ENCODE peak calls at places on chromosomes 2 and 18, in ten cellular contexts. One of them, this sample, is unnamed.

GRCh38 chr2:101012706-101013181 is 10.7 kb downstream of the RPL31 start:
- DNase-seq in left ventricle myocardium inferior: no peak
- DNase-seq in right cardiac atrium: no peak
- DNase-seq in transverse colon: peak
- DNase-seq in upper lobe of right lung: no peak
- DNase-seq in adrenal gland: peak
- DNase-seq in neural progenitor cell: peak
- DNase-seq in heart left ventricle: no peak
- DNase-seq in IMR-90: peak
- DNase-seq in pancreas: no peak
- DNase-seq in this sample: peak

GRCh38 chr2:196108604-196109003 is 40.0 kb upstream of the DNAH7 start:
- DNase-seq in right cardiac atrium: no peak
- DNase-seq in left ventricle myocardium inferior: no peak
- DNase-seq in adrenal gland: no peak
- DNase-seq in heart left ventricle: no peak
- DNase-seq in pancreas: no peak
- DNase-seq in neural progenitor cell: no peak
- DNase-seq in upper lobe of right lung: no peak
- DNase-seq in transverse colon: no peak
- DNase-seq in IMR-90: no peak
- DNase-seq in this sample: no peak

GRCh38 chr2:12465631-12466135 is 251.1 kb upstream of the TRIB2 start:
- DNase-seq in IMR-90: no peak
- DNase-seq in transverse colon: no peak
- DNase-seq in left ventricle myocardium inferior: peak
- DNase-seq in right cardiac atrium: peak
- DNase-seq in neural progenitor cell: no peak
- DNase-seq in upper lobe of right lung: no peak
- DNase-seq in adrenal gland: no peak
- DNase-seq in pancreas: no peak
- DNase-seq in heart left ventricle: no peak
- DNase-seq in this sample: no peak

GRCh38 chr18:30016179-30016578 is 1026.4 kb downstream of the DSC3 start:
- DNase-seq in left ventricle myocardium inferior: no peak
- DNase-seq in IMR-90: no peak
- DNase-seq in pancreas: no peak
- DNase-seq in transverse colon: no peak
- DNase-seq in right cardiac atrium: no peak
- DNase-seq in upper lobe of right lung: no peak
- DNase-seq in adrenal gland: no peak
- DNase-seq in neural progenitor cell: no peak
- DNase-seq in heart left ventricle: no peak
- DNase-seq in this sample: no peak

GRCh38 chr2:230907361-230908093 is 17.5 kb downstream of the GPR55 start:
- DNase-seq in left ventricle myocardium inferior: no peak
- DNase-seq in IMR-90: no peak
- DNase-seq in neural progenitor cell: no peak
- DNase-seq in transverse colon: no peak
- DNase-seq in right cardiac atrium: no peak
- DNase-seq in pancreas: no peak
- DNase-seq in heart left ventricle: no peak
- DNase-seq in upper lobe of right lung: peak
- DNase-seq in adrenal gland: no peak
- DNase-seq in this sample: no peak

GRCh38 chr2:225027061-225027762 is 15.1 kb downstream of the DOCK10 start:
- DNase-seq in transverse colon: no peak
- DNase-seq in heart left ventricle: no peak
- DNase-seq in pancreas: no peak
- DNase-seq in neural progenitor cell: no peak
- DNase-seq in upper lobe of right lung: no peak
- DNase-seq in right cardiac atrium: no peak
- DNase-seq in left ventricle myocardium inferior: no peak
- DNase-seq in adrenal gland: no peak
- DNase-seq in IMR-90: no peak
- DNase-seq in this sample: no peak

GRCh38 chr2:74554821-74555531 is 456 bp downstream of the DOK1 start:
- DNase-seq in upper lobe of right lung: peak
- DNase-seq in neural progenitor cell: peak
- DNase-seq in transverse colon: peak
- DNase-seq in heart left ventricle: peak
- DNase-seq in right cardiac atrium: peak
- DNase-seq in pancreas: peak
- DNase-seq in IMR-90: peak
- DNase-seq in left ventricle myocardium inferior: peak
- DNase-seq in adrenal gland: peak
- DNase-seq in this sample: peak

GRCh38 chr2:33650171-33650570 is 51.1 kb upstream of the FAM98A start:
- DNase-seq in neural progenitor cell: no peak
- DNase-seq in left ventricle myocardium inferior: no peak
- DNase-seq in transverse colon: no peak
- DNase-seq in upper lobe of right lung: no peak
- DNase-seq in adrenal gland: no peak
- DNase-seq in heart left ventricle: no peak
- DNase-seq in IMR-90: no peak
- DNase-seq in pancreas: no peak
- DNase-seq in right cardiac atrium: no peak
- DNase-seq in this sample: no peak

GRCh38 chr2:196482119-196483065 is 157.1 kb upstream of the CCDC150 start:
- DNase-seq in upper lobe of right lung: no peak
- DNase-seq in neural progenitor cell: no peak
- DNase-seq in transverse colon: no peak
- DNase-seq in IMR-90: peak
- DNase-seq in left ventricle myocardium inferior: no peak
- DNase-seq in pancreas: peak
- DNase-seq in right cardiac atrium: no peak
- DNase-seq in adrenal gland: no peak
- DNase-seq in heart left ventricle: no peak
- DNase-seq in this sample: no peak

GRCh38 chr2:175166216-175166824 is 1.7 kb downstream of the ATF2 start:
- DNase-seq in adrenal gland: no peak
- DNase-seq in IMR-90: no peak
- DNase-seq in pancreas: no peak
- DNase-seq in heart left ventricle: no peak
- DNase-seq in right cardiac atrium: no peak
- DNase-seq in transverse colon: no peak
- DNase-seq in neural progenitor cell: no peak
- DNase-seq in left ventricle myocardium inferior: no peak
- DNase-seq in upper lobe of right lung: no peak
- DNase-seq in this sample: no peak

GRCh38 chr2:108409768-108410167 is 32.0 kb downstream of the SULT1C4 start:
- DNase-seq in IMR-90: peak
- DNase-seq in upper lobe of right lung: no peak
- DNase-seq in neural progenitor cell: no peak
- DNase-seq in transverse colon: no peak
- DNase-seq in adrenal gland: no peak
- DNase-seq in pancreas: no peak
- DNase-seq in left ventricle myocardium inferior: no peak
- DNase-seq in right cardiac atrium: no peak
- DNase-seq in heart left ventricle: no peak
- DNase-seq in this sample: no peak

GRCh38 chr18:51017140-51017874 is 12.7 kb upstream of the SMAD4 start:
- DNase-seq in IMR-90: no peak
- DNase-seq in pancreas: no peak
- DNase-seq in upper lobe of right lung: no peak
- DNase-seq in heart left ventricle: no peak
- DNase-seq in right cardiac atrium: no peak
- DNase-seq in left ventricle myocardium inferior: no peak
- DNase-seq in transverse colon: no peak
- DNase-seq in adrenal gland: no peak
- DNase-seq in neural progenitor cell: peak
- DNase-seq in this sample: no peak
- H3K27ac ChIP-seq in IMR-90: no peak
- H3K27ac ChIP-seq in pancreas: no peak
- H3K27ac ChIP-seq in upper lobe of right lung: no peak
- H3K27ac ChIP-seq in heart left ventricle: no peak
- H3K27ac ChIP-seq in right cardiac atrium: no peak
- H3K27ac ChIP-seq in left ventricle myocardium inferior: no peak
- H3K27ac ChIP-seq in transverse colon: no peak
- H3K27ac ChIP-seq in adrenal gland: no peak
- H3K27ac ChIP-seq in neural progenitor cell: no peak
- H3K27ac ChIP-seq in this sample: no peak

DNA sequence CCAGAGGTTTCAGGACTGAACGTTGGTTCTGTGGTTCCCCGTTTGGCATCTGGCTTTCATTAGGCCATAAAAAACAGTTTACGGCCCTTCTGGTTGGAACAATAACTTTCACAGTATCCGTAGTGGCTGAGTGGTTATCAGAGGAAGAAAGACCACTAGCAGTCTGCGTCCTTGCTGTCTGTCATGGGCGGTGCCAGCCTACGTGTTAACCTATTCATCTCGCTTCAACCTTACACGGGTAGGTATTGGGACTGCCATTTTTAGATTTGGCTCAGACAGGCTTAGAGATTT is 42.6 kb upstream of the ROCK2 start:
- DNase-seq in adrenal gland: no peak
- DNase-seq in heart left ventricle: no peak
- DNase-seq in right cardiac atrium: no peak
- DNase-seq in upper lobe of right lung: no peak
- DNase-seq in neural progenitor cell: no peak
- DNase-seq in IMR-90: no peak
- DNase-seq in pancreas: no peak
- DNase-seq in transverse colon: peak
- DNase-seq in left ventricle myocardium inferior: no peak
- DNase-seq in this sample: no peak
- H3K4me3 ChIP-seq in adrenal gland: no peak
- H3K4me3 ChIP-seq in heart left ventricle: no peak
- H3K4me3 ChIP-seq in right cardiac atrium: no peak
- H3K4me3 ChIP-seq in upper lobe of right lung: no peak
- H3K4me3 ChIP-seq in neural progenitor cell: no peak
- H3K4me3 ChIP-seq in IMR-90: no peak
- H3K4me3 ChIP-seq in pancreas: no peak
- H3K4me3 ChIP-seq in transverse colon: no peak
- H3K4me3 ChIP-seq in left ventricle myocardium inferior: no peak
- H3K4me3 ChIP-seq in this sample: no peak

GRCh38 chr18:58578835-58579560 is 49.9 kb downstream of the ALPK2 start:
- DNase-seq in IMR-90: peak
- DNase-seq in pancreas: no peak
- DNase-seq in heart left ventricle: no peak
- DNase-seq in neural progenitor cell: no peak
- DNase-seq in upper lobe of right lung: no peak
- DNase-seq in adrenal gland: no peak
- DNase-seq in transverse colon: no peak
- DNase-seq in left ventricle myocardium inferior: no peak
- DNase-seq in right cardiac atrium: no peak
- DNase-seq in this sample: no peak

GRCh38 chr18:58579561-58580047 is 49.3 kb downstream of the ALPK2 start:
- DNase-seq in right cardiac atrium: no peak
- DNase-seq in adrenal gland: no peak
- DNase-seq in IMR-90: peak
- DNase-seq in upper lobe of right lung: no peak
- DNase-seq in neural progenitor cell: no peak
- DNase-seq in transverse colon: no peak
- DNase-seq in left ventricle myocardium inferior: no peak
- DNase-seq in heart left ventricle: no peak
- DNase-seq in pancreas: no peak
- DNase-seq in this sample: no peak

GRCh38 chr18:58576641-58577251 is 52.1 kb downstream of the ALPK2 start:
- DNase-seq in upper lobe of right lung: no peak
- DNase-seq in right cardiac atrium: no peak
- DNase-seq in pancreas: no peak
- DNase-seq in transverse colon: no peak
- DNase-seq in left ventricle myocardium inferior: no peak
- DNase-seq in IMR-90: peak
- DNase-seq in neural progenitor cell: no peak
- DNase-seq in heart left ventricle: no peak
- DNase-seq in adrenal gland: no peak
- DNase-seq in this sample: no peak

GRCh38 chr18:58580078-58580477 is 48.8 kb downstream of the ALPK2 start:
- DNase-seq in heart left ventricle: no peak
- DNase-seq in adrenal gland: no peak
- DNase-seq in left ventricle myocardium inferior: no peak
- DNase-seq in IMR-90: peak
- DNase-seq in neural progenitor cell: no peak
- DNase-seq in transverse colon: no peak
- DNase-seq in pancreas: no peak
- DNase-seq in right cardiac atrium: no peak
- DNase-seq in upper lobe of right lung: no peak
- DNase-seq in this sample: no peak

DNA sequence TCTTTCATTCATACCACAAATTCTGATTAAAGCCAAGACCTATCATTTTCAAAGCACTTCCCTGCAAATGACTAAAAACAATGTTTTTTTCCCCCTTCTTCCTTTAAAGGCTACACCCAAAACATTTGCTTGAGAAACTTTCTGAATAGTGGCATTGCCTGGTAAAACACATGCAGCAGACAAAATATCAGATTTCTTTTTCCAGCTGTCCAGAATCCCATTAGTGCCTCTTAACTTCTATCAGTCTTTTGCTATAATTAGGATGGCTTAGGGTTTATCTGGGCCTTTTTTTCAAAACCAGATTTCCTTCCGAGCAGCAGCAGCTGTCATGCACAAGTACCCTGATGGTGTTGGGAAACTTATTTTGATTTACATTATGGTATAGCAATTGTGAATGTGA is 50.6 kb downstream of the ALPK2 start:
- DNase-seq in transverse colon: no peak
- DNase-seq in adrenal gland: no peak
- DNase-seq in neural progenitor cell: no peak
- DNase-seq in IMR-90: peak
- DNase-seq in upper lobe of right lung: no peak
- DNase-seq in left ventricle myocardium inferior: no peak
- DNase-seq in right cardiac atrium: no peak
- DNase-seq in heart left ventricle: no peak
- DNase-seq in pancreas: no peak
- DNase-seq in this sample: no peak
- H3K27ac ChIP-seq in transverse colon: no peak
- H3K27ac ChIP-seq in adrenal gland: no peak
- H3K27ac ChIP-seq in neural progenitor cell: no peak
- H3K27ac ChIP-seq in IMR-90: peak
- H3K27ac ChIP-seq in upper lobe of right lung: no peak
- H3K27ac ChIP-seq in left ventricle myocardium inferior: peak
- H3K27ac ChIP-seq in right cardiac atrium: peak
- H3K27ac ChIP-seq in heart left ventricle: peak
- H3K27ac ChIP-seq in pancreas: no peak
- H3K27ac ChIP-seq in this sample: no peak

GRCh38 chr2:172438741-172439508 is 11.5 kb downstream of the ITGA6 start:
- DNase-seq in neural progenitor cell: no peak
- DNase-seq in left ventricle myocardium inferior: no peak
- DNase-seq in adrenal gland: no peak
- DNase-seq in IMR-90: peak
- DNase-seq in pancreas: no peak
- DNase-seq in heart left ventricle: peak
- DNase-seq in transverse colon: peak
- DNase-seq in right cardiac atrium: peak
- DNase-seq in upper lobe of right lung: no peak
- DNase-seq in this sample: peak
- H3K4me3 ChIP-seq in neural progenitor cell: no peak
- H3K4me3 ChIP-seq in left ventricle myocardium inferior: no peak
- H3K4me3 ChIP-seq in adrenal gland: no peak
- H3K4me3 ChIP-seq in IMR-90: no peak
- H3K4me3 ChIP-seq in pancreas: no peak
- H3K4me3 ChIP-seq in heart left ventricle: no peak
- H3K4me3 ChIP-seq in transverse colon: no peak
- H3K4me3 ChIP-seq in right cardiac atrium: no peak
- H3K4me3 ChIP-seq in upper lobe of right lung: no peak
- H3K4me3 ChIP-seq in this sample: no peak